ENCODE peak calls at places on chromosome 2, in seven cellular contexts. Q, F, W, T, N, O and X are unnamed samples.

GRCh38 chr2:189128961-189129360 is 50.6 kb downstream of the COL5A2 start:
- DNase-seq in Q (no peak), F (no peak), W (no peak), T (no peak), N (no peak), O (no peak), X (no peak)

GRCh38 chr2:159090514-159091201 is 122.2 kb downstream of the TANC1 start:
- DNase-seq in Q (no peak), F (peak; percentile 53), W (no peak), T (no peak), N (peak; percentile 57), O (peak; percentile 77), X (no peak)

GRCh38 chr2:241269707-241270520 is 45.6 kb downstream of the HDLBP start:
- DNase-seq in Q (no peak), F (no peak), W (no peak), T (no peak), N (no peak), O (no peak), X (no peak)

GRCh38 chr2:219230201-219230540 is 565 bp downstream of the ANKZF1 start:
- DNase-seq in Q (peak; percentile 69), F (peak; percentile 46), W (peak; percentile 69), T (peak; percentile 56), N (peak; percentile 54), O (peak; percentile 81), X (peak; percentile 24)

GRCh38 chr2:215920244-215921100 is 92.9 kb downstream of the MREG start:
- DNase-seq in Q (peak; percentile 76), F (peak; percentile 83), W (peak; percentile 75), T (peak; percentile 60), N (peak; percentile 87), O (peak; percentile 66), X (peak; percentile 30)

GRCh38 chr2:69601179-69601612 is 42.3 kb downstream of the AAK1 start:
- DNase-seq in Q (no peak), F (peak; percentile 70), W (no peak), T (no peak), N (peak; percentile 63), O (peak; percentile 92), X (no peak)

GRCh38 chr2:869357-869871 is 81.2 kb upstream of the SNTG2 start:
- DNase-seq in Q (no peak), F (no peak), W (no peak), T (no peak), N (no peak), O (no peak), X (no peak)

GRCh38 chr2:30037016-30037415 is 109.8 kb upstream of the YPEL5 start:
- DNase-seq in Q (no peak), F (peak; percentile 73), W (no peak), T (no peak), N (no peak), O (peak; percentile 79), X (no peak)

GRCh38 chr2:105329561-105330495 is at the start of gene TGFBRAP1:
- DNase-seq in Q (peak; percentile 28), F (peak; percentile 78), W (peak; percentile 69), T (peak; percentile 89), N (peak; percentile 52), O (peak; percentile 36), X (peak; percentile 50)

GRCh38 chr2:41935806-41936205 is 112.0 kb upstream of the PKDCC start:
- DNase-seq in Q (no peak), F (no peak), W (no peak), T (no peak), N (no peak), O (no peak), X (no peak)

GRCh38 chr2:24365051-24365450 is 4.7 kb upstream of the ITSN2 start:
- DNase-seq in Q (peak; percentile 82), F (peak; percentile 69), W (no peak), T (peak; percentile 22), N (peak; percentile 80), O (no peak), X (no peak)

GRCh38 chr2:47269316-47270232 is 114.5 kb upstream of the STPG4 start:
- DNase-seq in Q (peak; percentile 21), F (peak; percentile 99), W (no peak), T (no peak), N (peak; percentile 97), O (peak; percentile 99), X (no peak)

GRCh38 chr2:170942615-170943014 is 13.6 kb downstream of the GORASP2 start:
- DNase-seq in Q (no peak), F (no peak), W (no peak), T (no peak), N (no peak), O (no peak), X (no peak)

GRCh38 chr2:127094509-127095366 is 12.2 kb downstream of the BIN1 start:
- DNase-seq in Q (peak; percentile 62), F (peak; percentile 38), W (no peak), T (peak; percentile 75), N (no peak), O (peak; percentile 62), X (no peak)

GRCh38 chr2:218291934-218292699 is at the start of gene TMBIM1:
- DNase-seq in Q (peak; percentile 77), F (peak; percentile 80), W (peak; percentile 82), T (peak; percentile 98), N (peak; percentile 72), O (peak; percentile 55), X (peak; percentile 77)

GRCh38 chr2:144683955-144684354 is 164.0 kb upstream of the ZEB2 start:
- DNase-seq in Q (no peak), F (no peak), W (no peak), T (no peak), N (no peak), O (no peak), X (no peak)

GRCh38 chr2:231926761-231927565 is 767 bp upstream of the NPPC start:
- DNase-seq in Q (no peak), F (no peak), W (peak; percentile 48), T (peak; percentile 64), N (peak; percentile 30), O (peak; percentile 13), X (no peak)

GRCh38 chr2:234587341-234588053 is 90.6 kb upstream of the ARL4C start:
- DNase-seq in Q (no peak), F (peak; percentile 39), W (no peak), T (no peak), N (no peak), O (peak; percentile 73), X (no peak)

GRCh38 chr2:222982010-222982908 is 69.7 kb upstream of the KCNE4 start:
- DNase-seq in Q (peak; percentile 56), F (peak; percentile 56), W (no peak), T (peak; percentile 44), N (peak; percentile 51), O (peak; percentile 84), X (no peak)

GRCh38 chr2:232658217-232658785 is 24.9 kb downstream of the EFHD1 start:
- DNase-seq in Q (no peak), F (no peak), W (no peak), T (no peak), N (no peak), O (no peak), X (no peak)

GRCh38 chr2:45950606-45951005 is 299.1 kb downstream of the PRKCE start:
- DNase-seq in Q (no peak), F (no peak), W (no peak), T (no peak), N (no peak), O (no peak), X (no peak)